ENCODE peak calls at places on chromosome 6, in four cellular contexts. One of them, this sample, is unnamed.

GRCh38 chr6:69974193-69974592 is 107.8 kb downstream of the COL19A1 start:
- DNase-seq in HepG2: no peak
- DNase-seq in endothelial cell of umbilical vein: no peak
- DNase-seq in H1: no peak
- DNase-seq in this sample: peak; percentile 44

GRCh38 chr6:167210375-167211295 is 52.9 kb upstream of the GPR31 start:
- DNase-seq in HepG2: peak; percentile 97
- DNase-seq in endothelial cell of umbilical vein: no peak
- DNase-seq in H1: no peak
- DNase-seq in this sample: no peak

GRCh38 chr6:138719744-138720143 is 53.8 kb upstream of the CCDC28A start:
- DNase-seq in HepG2: no peak
- DNase-seq in endothelial cell of umbilical vein: no peak
- DNase-seq in H1: no peak
- DNase-seq in this sample: no peak

GRCh38 chr6:21556968-21557721 is 36.4 kb upstream of the SOX4 start:
- DNase-seq in HepG2: no peak
- DNase-seq in endothelial cell of umbilical vein: peak; percentile 67
- DNase-seq in H1: no peak
- DNase-seq in this sample: no peak

GRCh38 chr6:141421378-141421777 is 711.3 kb upstream of the GJE1 start:
- DNase-seq in HepG2: no peak
- DNase-seq in endothelial cell of umbilical vein: peak; percentile 14
- DNase-seq in H1: no peak
- DNase-seq in this sample: no peak

GRCh38 chr6:145895802-145896201 is 68.4 kb downstream of the SHPRH start:
- DNase-seq in HepG2: no peak
- DNase-seq in endothelial cell of umbilical vein: peak; percentile 35
- DNase-seq in H1: no peak
- DNase-seq in this sample: no peak

GRCh38 chr6:88380618-88381288 is 214.6 kb upstream of the CNR1 start:
- DNase-seq in HepG2: no peak
- DNase-seq in endothelial cell of umbilical vein: peak; percentile 34
- DNase-seq in H1: no peak
- DNase-seq in this sample: no peak

GRCh38 chr6:455835-456234 is 64.3 kb downstream of the IRF4 start:
- DNase-seq in HepG2: no peak
- DNase-seq in endothelial cell of umbilical vein: no peak
- DNase-seq in H1: no peak
- DNase-seq in this sample: no peak

GRCh38 chr6:5697508-5697907 is 309.2 kb downstream of the NRN1 start:
- DNase-seq in HepG2: no peak
- DNase-seq in endothelial cell of umbilical vein: no peak
- DNase-seq in H1: no peak
- DNase-seq in this sample: no peak

GRCh38 chr6:13355043-13355945 is 27.0 kb upstream of the TBC1D7 start:
- DNase-seq in HepG2: peak; percentile 41
- DNase-seq in endothelial cell of umbilical vein: peak; percentile 69
- DNase-seq in H1: no peak
- DNase-seq in this sample: no peak
- H3K4me3 ChIP-seq in HepG2: no peak overlapping the region
- H3K4me3 ChIP-seq in endothelial cell of umbilical vein: no peak overlapping the region
- H3K4me3 ChIP-seq in H1: no peak overlapping the region
- H3K4me3 ChIP-seq in this sample: no peak overlapping the region

DNA sequence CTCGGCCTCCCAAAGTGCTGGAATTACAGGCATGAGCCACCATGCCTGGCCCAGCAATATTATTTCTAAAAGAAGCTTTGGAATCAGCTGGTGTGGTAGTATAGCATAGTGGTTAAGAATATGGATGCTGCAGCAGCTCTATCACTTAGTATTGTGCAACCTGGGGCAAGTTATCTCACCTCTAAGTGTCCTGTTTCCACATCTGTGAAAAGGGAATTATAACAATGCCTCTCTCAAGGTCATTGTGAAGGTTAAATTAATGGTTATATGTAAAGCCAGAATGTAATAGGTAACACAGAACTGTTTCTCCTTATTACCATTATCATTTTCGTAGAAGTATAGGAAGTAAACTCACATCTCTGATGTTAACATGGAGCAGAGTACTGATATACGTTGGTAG is 14.2 kb downstream of the SLC17A2 start:
- DNase-seq in HepG2: no peak
- DNase-seq in endothelial cell of umbilical vein: no peak
- DNase-seq in H1: no peak
- DNase-seq in this sample: no peak
- TF ChIP-seq POLR2AphosphoS5 in HepG2: no peak
- TF ChIP-seq POLR2AphosphoS5 in endothelial cell of umbilical vein: no peak
- TF ChIP-seq POLR2AphosphoS5 in H1: no peak
- TF ChIP-seq POLR2AphosphoS5 in this sample: no peak

DNA sequence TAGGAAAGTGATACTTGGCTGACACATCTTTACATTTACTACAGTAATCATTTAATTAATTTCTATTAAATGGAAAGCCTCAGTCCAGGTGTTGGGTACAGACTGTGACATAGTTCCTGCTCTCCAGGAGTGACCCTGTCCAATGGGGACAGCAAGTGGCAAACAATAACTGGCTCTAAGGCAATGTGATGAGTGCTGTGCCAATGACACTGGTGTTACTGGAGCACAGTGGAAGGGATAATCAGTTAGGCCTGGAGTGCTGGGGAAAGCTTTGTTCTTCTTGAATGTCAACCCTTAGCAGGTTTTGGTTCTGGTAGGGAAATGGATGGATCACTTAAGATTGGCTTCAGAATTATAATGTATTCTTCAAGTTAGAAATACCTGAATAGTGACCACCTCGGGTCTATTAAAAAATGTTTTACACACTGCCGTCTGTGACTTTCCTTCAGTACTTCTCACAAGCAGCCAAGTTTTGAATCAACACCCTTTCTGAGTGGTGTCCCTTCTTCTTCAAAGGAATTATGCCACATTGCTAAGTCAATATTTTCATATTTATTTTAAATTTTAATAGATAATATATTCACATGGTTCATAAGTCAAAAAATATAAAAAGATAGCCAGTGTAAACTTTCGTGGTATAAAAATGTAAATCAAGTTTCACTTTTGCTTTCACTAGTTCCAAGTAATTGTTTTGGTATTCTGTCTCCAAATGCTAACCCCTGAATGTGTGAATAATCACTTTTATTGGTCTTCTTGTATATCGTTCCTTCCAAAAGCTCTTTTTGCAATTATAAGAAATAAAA is 9.6 kb downstream of the CMTR1 start:
- DNase-seq in HepG2: no peak
- DNase-seq in endothelial cell of umbilical vein: peak; percentile 26
- DNase-seq in H1: no peak
- DNase-seq in this sample: no peak
- H3K9ac ChIP-seq in HepG2: no peak overlapping the region
- H3K9ac ChIP-seq in endothelial cell of umbilical vein: no peak overlapping the region
- H3K9ac ChIP-seq in H1: no peak overlapping the region
- H3K9ac ChIP-seq in this sample: no peak overlapping the region

DNA sequence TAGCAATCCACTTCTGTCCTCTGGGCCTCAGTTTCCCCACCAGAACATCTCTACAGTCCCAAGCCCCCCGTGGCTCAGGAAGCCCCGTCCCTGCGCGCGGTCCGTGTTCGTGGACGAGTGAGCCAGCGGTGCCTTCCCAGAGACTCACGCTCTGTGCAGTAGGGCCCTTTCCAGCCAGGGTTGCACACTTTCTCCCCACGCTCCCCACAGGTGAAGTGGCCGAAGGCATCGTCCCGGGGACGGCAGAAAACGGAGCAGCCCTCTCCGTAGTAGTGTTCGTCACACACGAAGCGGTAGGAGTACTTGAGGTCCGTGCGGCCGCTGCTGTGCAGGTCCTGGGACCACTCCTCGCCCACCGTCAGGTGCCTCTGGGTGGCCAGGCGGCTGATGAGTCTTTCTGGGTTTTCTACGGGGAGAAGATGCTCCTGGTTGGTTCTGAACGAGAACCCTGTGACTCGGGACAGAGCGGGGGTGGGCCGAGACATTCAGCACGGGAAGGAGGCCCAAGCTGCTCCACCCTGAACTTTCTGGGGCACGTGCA is 2.7 kb downstream of the DLL1 start:
- DNase-seq in HepG2: no peak
- DNase-seq in endothelial cell of umbilical vein: no peak
- DNase-seq in H1: no peak
- DNase-seq in this sample: no peak
- H3K4me3 ChIP-seq in HepG2: no peak overlapping the region
- H3K4me3 ChIP-seq in endothelial cell of umbilical vein: no peak overlapping the region
- H3K4me3 ChIP-seq in H1: no peak overlapping the region
- H3K4me3 ChIP-seq in this sample: no peak overlapping the region

DNA sequence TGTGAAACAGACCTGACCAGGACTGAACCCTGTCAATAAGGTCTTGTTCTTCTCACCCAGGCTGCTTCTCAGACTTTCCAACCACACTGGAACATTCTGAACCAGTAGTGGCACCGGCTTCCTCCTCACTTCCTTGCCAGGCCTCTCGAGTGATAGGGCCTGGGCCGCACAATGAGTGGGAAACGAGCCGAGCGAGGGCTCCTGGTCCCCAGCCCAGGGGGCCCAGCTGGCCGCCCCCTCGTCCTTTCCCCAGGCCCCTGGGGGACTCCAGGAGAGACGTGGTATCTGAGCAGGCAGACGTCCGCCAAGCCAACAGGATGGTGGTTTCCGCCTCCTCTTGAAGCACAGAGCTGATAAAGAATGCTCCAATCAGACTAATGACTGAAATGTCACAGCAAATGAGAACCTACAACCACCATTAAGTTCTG is 117.9 kb downstream of the GMDS start:
- DNase-seq in HepG2: no peak
- DNase-seq in endothelial cell of umbilical vein: peak; percentile 99
- DNase-seq in H1: no peak
- DNase-seq in this sample: no peak
- TF ChIP-seq POLR2AphosphoS5 in HepG2: no peak
- TF ChIP-seq POLR2AphosphoS5 in endothelial cell of umbilical vein: peak; percentile 16
- TF ChIP-seq POLR2AphosphoS5 in H1: no peak
- TF ChIP-seq POLR2AphosphoS5 in this sample: no peak

GRCh38 chr6:25057121-25057520 is 121.4 kb upstream of the RIPOR2 start:
- DNase-seq in HepG2: no peak
- DNase-seq in endothelial cell of umbilical vein: no peak
- DNase-seq in H1: no peak
- DNase-seq in this sample: no peak

GRCh38 chr6:25060522-25060921 is 124.8 kb upstream of the RIPOR2 start:
- DNase-seq in HepG2: no peak
- DNase-seq in endothelial cell of umbilical vein: no peak
- DNase-seq in H1: no peak
- DNase-seq in this sample: no peak

GRCh38 chr6:25058387-25058786 is 122.6 kb upstream of the RIPOR2 start:
- DNase-seq in HepG2: no peak
- DNase-seq in endothelial cell of umbilical vein: no peak
- DNase-seq in H1: no peak
- DNase-seq in this sample: no peak

GRCh38 chr6:25062070-25062811 is 126.5 kb upstream of the RIPOR2 start:
- DNase-seq in HepG2: no peak
- DNase-seq in endothelial cell of umbilical vein: no peak
- DNase-seq in H1: no peak
- DNase-seq in this sample: no peak

GRCh38 chr6:25061289-25061945 is 125.7 kb upstream of the RIPOR2 start:
- DNase-seq in HepG2: no peak
- DNase-seq in endothelial cell of umbilical vein: no peak
- DNase-seq in H1: peak; percentile 17
- DNase-seq in this sample: no peak
- H3K9ac ChIP-seq in HepG2: no peak overlapping the region
- H3K9ac ChIP-seq in endothelial cell of umbilical vein: no peak overlapping the region
- H3K9ac ChIP-seq in H1: no peak overlapping the region
- H3K9ac ChIP-seq in this sample: peak overlapping the region; percentile 35

GRCh38 chr6:149752600-149752999 is 3.1 kb downstream of the PCMT1 start:
- DNase-seq in HepG2: no peak
- DNase-seq in endothelial cell of umbilical vein: no peak
- DNase-seq in H1: no peak
- DNase-seq in this sample: no peak
- H3K4me3 ChIP-seq in HepG2: no peak overlapping the region
- H3K4me3 ChIP-seq in endothelial cell of umbilical vein: no peak overlapping the region
- H3K4me3 ChIP-seq in H1: no peak overlapping the region
- H3K4me3 ChIP-seq in this sample: no peak overlapping the region

GRCh38 chr6:33187809-33188208 is 4.5 kb downstream of the COL11A2 start:
- DNase-seq in HepG2: no peak
- DNase-seq in endothelial cell of umbilical vein: no peak
- DNase-seq in H1: no peak
- DNase-seq in this sample: no peak
- TF ChIP-seq POLR2AphosphoS5 in HepG2: no peak
- TF ChIP-seq POLR2AphosphoS5 in endothelial cell of umbilical vein: no peak
- TF ChIP-seq POLR2AphosphoS5 in H1: no peak
- TF ChIP-seq POLR2AphosphoS5 in this sample: no peak

GRCh38 chr6:43120938-43121913 is 45.1 kb downstream of the PTK7 start:
- DNase-seq in HepG2: no peak
- DNase-seq in endothelial cell of umbilical vein: no peak
- DNase-seq in H1: no peak
- DNase-seq in this sample: no peak
- H3K9ac ChIP-seq in HepG2: no peak overlapping the region
- H3K9ac ChIP-seq in endothelial cell of umbilical vein: no peak overlapping the region
- H3K9ac ChIP-seq in H1: no peak overlapping the region
- H3K9ac ChIP-seq in this sample: no peak overlapping the region

This sample was measured in SK-N-MC.